ENCODE peak calls at places on chromosomes 1 and 21, in four cellular contexts. One of them, this sample, is unnamed.

GRCh38 chr1:9827558-9828185 is 3.9 kb upstream of the CLSTN1 start:
- DNase-seq in body of pancreas: no peak
- DNase-seq in hippocampal formation: no peak
- DNase-seq in uterus: no peak
- DNase-seq in this sample: no peak

GRCh38 chr1:32759521-32759980 is 57.0 kb upstream of the SYNC start:
- DNase-seq in body of pancreas: peak
- DNase-seq in hippocampal formation: no peak
- DNase-seq in uterus: no peak
- DNase-seq in this sample: peak

GRCh38 chr1:191348328-191348727 is 809.9 kb upstream of the RGS18 start:
- DNase-seq in body of pancreas: no peak
- DNase-seq in hippocampal formation: no peak
- DNase-seq in uterus: no peak
- DNase-seq in this sample: no peak

GRCh38 chr1:191752342-191752741 is 405.9 kb upstream of the RGS18 start:
- DNase-seq in body of pancreas: no peak
- DNase-seq in hippocampal formation: no peak
- DNase-seq in uterus: no peak
- DNase-seq in this sample: no peak

GRCh38 chr1:20726107-20726911 is 6.2 kb downstream of the SH2D5 start:
- DNase-seq in body of pancreas: no peak
- DNase-seq in hippocampal formation: no peak
- DNase-seq in uterus: no peak
- DNase-seq in this sample: no peak

GRCh38 chr1:150528997-150529396 is 13.4 kb downstream of the FALEC start:
- DNase-seq in body of pancreas: peak
- DNase-seq in hippocampal formation: no peak
- DNase-seq in uterus: no peak
- DNase-seq in this sample: no peak

GRCh38 chr1:59994302-59995198 is 68.0 kb upstream of the CYP2J2 start:
- DNase-seq in body of pancreas: no peak
- DNase-seq in hippocampal formation: no peak
- DNase-seq in uterus: peak
- DNase-seq in this sample: no peak

GRCh38 chr1:212402876-212403275 is 11.8 kb downstream of the PACC1 start:
- DNase-seq in body of pancreas: no peak
- DNase-seq in hippocampal formation: no peak
- DNase-seq in uterus: no peak
- DNase-seq in this sample: no peak

GRCh38 chr21:41133896-41134522 is 34.0 kb upstream of the BACE2 start:
- DNase-seq in body of pancreas: no peak
- DNase-seq in hippocampal formation: peak
- DNase-seq in uterus: no peak
- DNase-seq in this sample: no peak

GRCh38 chr1:245771521-245772281 is 616.9 kb downstream of the KIF26B start:
- DNase-seq in body of pancreas: no peak
- DNase-seq in hippocampal formation: no peak
- DNase-seq in uterus: no peak
- DNase-seq in this sample: no peak

GRCh38 chr1:26280333-26281042 is 602 bp downstream of the SH3BGRL3 start:
- DNase-seq in body of pancreas: no peak
- DNase-seq in hippocampal formation: no peak
- DNase-seq in uterus: no peak
- DNase-seq in this sample: peak

GRCh38 chr1:235077163-235077540 is 51.5 kb downstream of the TOMM20 start:
- DNase-seq in body of pancreas: no peak
- DNase-seq in hippocampal formation: no peak
- DNase-seq in uterus: no peak
- DNase-seq in this sample: no peak

GRCh38 chr1:110774398-110774797 is 98.5 kb upstream of the CD53 start:
- DNase-seq in body of pancreas: no peak
- DNase-seq in hippocampal formation: no peak
- DNase-seq in uterus: no peak
- DNase-seq in this sample: no peak

GRCh38 chr1:56533197-56533596 is 46.2 kb downstream of the PLPP3 start:
- DNase-seq in body of pancreas: no peak
- DNase-seq in hippocampal formation: no peak
- DNase-seq in uterus: no peak
- DNase-seq in this sample: no peak

GRCh38 chr1:24928631-24929090 is 1.4 kb downstream of the RUNX3 start:
- DNase-seq in body of pancreas: no peak
- DNase-seq in hippocampal formation: no peak
- DNase-seq in uterus: no peak
- DNase-seq in this sample: no peak

GRCh38 chr21:38664821-38665220 is 140.9 kb upstream of the ETS2 start:
- DNase-seq in body of pancreas: no peak
- DNase-seq in hippocampal formation: no peak
- DNase-seq in uterus: no peak
- DNase-seq in this sample: no peak

GRCh38 chr1:172382949-172383348 is 37.5 kb upstream of the C1orf105 start:
- DNase-seq in body of pancreas: no peak
- DNase-seq in hippocampal formation: no peak
- DNase-seq in uterus: no peak
- DNase-seq in this sample: no peak

GRCh38 chr1:15583016-15583706 is 1.7 kb downstream of the AGMAT start:
- DNase-seq in body of pancreas: no peak
- DNase-seq in hippocampal formation: no peak
- DNase-seq in uterus: no peak
- DNase-seq in this sample: no peak